ENCODE peak calls at places on chromosome 20, in six cellular contexts. W, Y, I, Q, Z and T are unnamed samples.

GRCh38 chr20:59740621-59741020 is 136.3 kb downstream of the PHACTR3 start:
- DNase-seq in I (no peak), Y (no peak), Z (no peak), W (no peak), Q (no peak), T (no peak)

GRCh38 chr20:44526129-44526528 is 4.3 kb upstream of the SERINC3 start:
- DNase-seq in Q (no peak), W (peak; percentile 50), Y (no peak), I (no peak), Z (no peak), T (no peak)

GRCh38 chr20:35216541-35216940 is 9.9 kb upstream of the MMP24 start:
- DNase-seq in W (no peak), Y (no peak), Q (no peak), Z (no peak), I (no peak), T (no peak)

GRCh38 chr20:25090492-25091429 is 8.8 kb upstream of the VSX1 start:
- DNase-seq in W (no peak), Q (no peak), Z (no peak), I (no peak), Y (peak; percentile 24), T (peak; percentile 87)

GRCh38 chr20:51631011-51631950 is 88.8 kb upstream of the NFATC2 start:
- DNase-seq in Q (peak; percentile 80), Z (peak; percentile 22), W (peak; percentile 100), I (peak; percentile 43), Y (no peak), T (no peak)

GRCh38 chr20:15673206-15673605 is 900.0 kb downstream of the KIF16B start:
- DNase-seq in Z (no peak), I (no peak), W (no peak), Y (no peak), Q (peak; percentile 59), T (no peak)

GRCh38 chr20:21571841-21572690 is 58.2 kb upstream of the NKX2-2 start:
- DNase-seq in I (peak; percentile 21), W (peak; percentile 13), Z (peak; percentile 18), Q (no peak), Y (peak; percentile 64), T (peak; percentile 8)

GRCh38 chr20:63751471-63752271 is 12.1 kb downstream of the SLC2A4RG start:
- DNase-seq in Z (no peak), W (no peak), Y (no peak), I (no peak), Q (no peak), T (no peak)

GRCh38 chr20:45359069-45359405 is 3.9 kb upstream of the SYS1 start:
- DNase-seq in Z (peak; percentile 57), Q (no peak), W (peak; percentile 82), Y (no peak), I (no peak), T (no peak)

GRCh38 chr20:46312075-46312944 is 4.0 kb upstream of the CDH22 start:
- DNase-seq in Q (no peak), Y (no peak), W (no peak), Z (peak; percentile 36), I (no peak), T (no peak)

GRCh38 chr20:10679269-10679668 is 5.5 kb upstream of the JAG1 start:
- DNase-seq in W (peak; percentile 55), Q (peak; percentile 3), Y (no peak), I (no peak), Z (no peak), T (no peak)

GRCh38 chr20:2578430-2579192 is 42.2 kb downstream of the TMC2 start:
- DNase-seq in Z (peak; percentile 41), I (no peak), W (no peak), Y (no peak), Q (no peak), T (no peak)

GRCh38 chr20:43537921-43538854 is 20.6 kb upstream of the SGK2 start:
- DNase-seq in Q (no peak), Z (peak; percentile 87), Y (peak; percentile 42), I (peak; percentile 69), W (peak; percentile 72), T (peak; percentile 45)

GRCh38 chr20:23255106-23255505 is 95.5 kb upstream of the NXT1 start:
- DNase-seq in Q (no peak), I (no peak), W (no peak), Z (no peak), Y (no peak), T (no peak)

GRCh38 chr20:21808863-21809664 is 103.6 kb downstream of the PAX1 start:
- DNase-seq in W (no peak), Q (no peak), I (peak; percentile 34), Z (peak; percentile 66), Y (no peak), T (no peak)

GRCh38 chr20:10218536-10219451 is at the start of gene SNAP25:
- DNase-seq in Y (peak; percentile 97), I (peak; percentile 57), Z (peak; percentile 59), W (peak; percentile 97), Q (no peak), T (peak; percentile 93)

GRCh38 chr20:34904202-34904621 is 27.8 kb downstream of the ACSS2 start:
- DNase-seq in Y (no peak), I (no peak), Z (no peak), Q (no peak), W (no peak), T (no peak)

GRCh38 chr20:58651548-58651822 is 402 bp downstream of the STX16 start:
- DNase-seq in Z (no peak), Q (no peak), W (no peak), Y (no peak), I (peak; percentile 63), T (no peak)

GRCh38 chr20:11338506-11339306 is 579.0 kb upstream of the BTBD3 start:
- DNase-seq in I (no peak), Q (no peak), Z (no peak), W (no peak), Y (no peak), T (no peak)

GRCh38 chr20:44701116-44701865 is 13.9 kb upstream of the CCN5 start:
- DNase-seq in I (no peak), Z (no peak), Y (no peak), W (peak; percentile 66), Q (no peak), T (no peak)

GRCh38 chr20:31605902-31606677 is 1.0 kb downstream of the ID1 start:
- DNase-seq in Y (no peak), I (no peak), Q (no peak), W (no peak), Z (no peak), T (peak; percentile 56)

GRCh38 chr20:40564997-40565680 is 123.9 kb downstream of the MAFB start:
- DNase-seq in Z (no peak), Q (no peak), W (peak; percentile 92), Y (no peak), I (no peak), T (no peak)

GRCh38 chr20:24100370-24101011 is 111.9 kb upstream of the GGTLC1 start:
- DNase-seq in Y (peak; percentile 32), Z (peak; percentile 65), W (peak; percentile 81), I (no peak), Q (no peak), T (peak; percentile 70)

GRCh38 chr20:46199198-46199597 is 81.1 kb downstream of the CD40 start:
- DNase-seq in Q (no peak), W (no peak), Y (no peak), Z (no peak), I (no peak), T (no peak)

GRCh38 chr20:5626603-5627002 is 123.6 kb upstream of the SHLD1 start:
- DNase-seq in Z (no peak), W (no peak), I (no peak), Q (no peak), Y (no peak), T (no peak)

GRCh38 chr20:59044796-59045195 is 2.2 kb upstream of the PRELID3B start:
- DNase-seq in W (no peak), Y (no peak), Q (no peak), Z (no peak), I (no peak), T (no peak)

GRCh38 chr20:3677733-3678132 is 4.1 kb downstream of the ADAM33 start:
- DNase-seq in Z (no peak), W (peak; percentile 56), I (no peak), Q (no peak), Y (no peak), T (no peak)

GRCh38 chr20:51725584-51726176 is 42.5 kb downstream of the ATP9A start:
- DNase-seq in W (peak; percentile 85), Y (no peak), I (no peak), Z (no peak), Q (no peak), T (no peak)

GRCh38 chr20:48769111-48769879 is 58.5 kb downstream of the PREX1 start:
- DNase-seq in Q (no peak), I (peak; percentile 45), Z (no peak), W (no peak), Y (no peak), T (no peak)

GRCh38 chr20:38230957-38231785 is 29.4 kb downstream of the KIAA1755 start:
- DNase-seq in Q (no peak), Z (no peak), I (no peak), Y (no peak), W (peak; percentile 53), T (no peak)

GRCh38 chr20:49541733-49542513 is 26.0 kb downstream of the PTGIS start:
- DNase-seq in W (peak; percentile 76), I (peak; percentile 63), Q (peak; percentile 30), Z (peak; percentile 71), Y (peak; percentile 42), T (peak; percentile 79)

GRCh38 chr20:58714923-58715708 is 22.5 kb downstream of the NPEPL1 start:
- DNase-seq in I (peak; percentile 4), Z (peak; percentile 3), Q (no peak), W (no peak), Y (no peak), T (no peak)

GRCh38 chr20:63736893-63737689 is 627 bp downstream of the LIME1 start:
- DNase-seq in Q (no peak), Y (no peak), I (no peak), W (no peak), Z (peak; percentile 41), T (no peak)

GRCh38 chr20:32841632-32842031 is 17.1 kb upstream of the EFCAB8 start:
- DNase-seq in Y (no peak), Q (no peak), Z (no peak), I (no peak), W (no peak), T (no peak)

GRCh38 chr20:11687546-11688292 is 230.0 kb upstream of the BTBD3 start:
- DNase-seq in I (no peak), Y (peak; percentile 98), W (no peak), Q (no peak), Z (peak; percentile 28), T (peak; percentile 53)

GRCh38 chr20:48411906-48412305 is 415.9 kb downstream of the PREX1 start:
- DNase-seq in I (no peak), Q (no peak), Y (no peak), W (no peak), Z (no peak), T (no peak)

GRCh38 chr20:38883081-38883980 is 42.9 kb upstream of the FAM83D start:
- DNase-seq in I (peak; percentile 41), Z (peak; percentile 16), Y (no peak), Q (no peak), W (peak; percentile 89), T (peak; percentile 48)

GRCh38 chr20:61437280-61438206 is 185.5 kb downstream of the CDH4 start:
- DNase-seq in Y (no peak), Z (no peak), W (no peak), I (peak; percentile 31), Q (no peak), T (no peak)